ENCODE peak calls at places on chromosomes 16 and 17, in four cellular contexts. I is ovary, Z is heart right ventricle, E is Peyer's patch. G is an unnamed sample.

GRCh38 chr16:12255919-12256665 is 279.6 kb downstream of the SNX29 start:
- DNase-seq in I (no peak), E (no peak), Z (no peak), G (no peak)

GRCh38 chr17:79473111-79473835 is 137.6 kb downstream of the RBFOX3 start:
- DNase-seq in E (no peak), I (peak; percentile 52), Z (no peak), G (no peak)

GRCh38 chr17:6551909-6552768 is 4.2 kb downstream of the PITPNM3 start:
- DNase-seq in E (peak; percentile 58), I (peak; percentile 69), Z (no peak), G (peak; percentile 83)

GRCh38 chr17:63519972-63520882 is 2.9 kb upstream of the KCNH6 start:
- DNase-seq in Z (no peak), E (peak; percentile 94), I (no peak), G (peak; percentile 90)

GRCh38 chr17:62644487-62645173 is 17.2 kb downstream of the MRC2 start:
- DNase-seq in Z (no peak), E (no peak), I (peak; percentile 38), G (no peak)

GRCh38 chr17:45389354-45389753 is 43.3 kb downstream of the ARHGAP27 start:
- DNase-seq in I (no peak), Z (no peak), E (no peak), G (no peak)

GRCh38 chr16:75927824-75928223 is 201.5 kb upstream of the CPHXL start:
- DNase-seq in I (no peak), E (no peak), Z (no peak), G (no peak)

GRCh38 chr16:89369266-89369895 is 121.0 kb downstream of the ANKRD11 start:
- DNase-seq in I (no peak), Z (no peak), E (no peak), G (no peak)

GRCh38 chr16:29743475-29743826 is 2.3 kb downstream of the C16orf54 start:
- DNase-seq in Z (no peak), I (no peak), E (no peak), G (no peak)

GRCh38 chr17:6435968-6436367 is 1.0 kb upstream of the AIPL1 start:
- DNase-seq in Z (peak; percentile 41), I (peak; percentile 73), E (peak; percentile 79), G (peak; percentile 69)

GRCh38 chr17:57861737-57862409 is 12.0 kb upstream of the MRPS23 start:
- DNase-seq in E (peak; percentile 75), I (peak; percentile 70), Z (peak; percentile 74), G (peak; percentile 64)

GRCh38 chr16:50244504-50245416 is 21.6 kb upstream of the ADCY7 start:
- DNase-seq in I (peak; percentile 87), Z (no peak), E (no peak), G (no peak)

GRCh38 chr16:60166-60565 is 6.5 kb downstream of the SNRNP25 start:
- DNase-seq in Z (no peak), I (no peak), E (no peak), G (no peak)

GRCh38 chr17:205176-205538 is 23.7 kb upstream of the DOC2B start:
- DNase-seq in Z (no peak), I (no peak), E (no peak), G (no peak)

GRCh38 chr16:3377917-3378316 is 22.2 kb downstream of the OR2C1 start:
- DNase-seq in E (no peak), I (no peak), Z (no peak), G (no peak)

GRCh38 chr16:3388325-3388724 is 12.5 kb downstream of the ZSCAN32 start:
- DNase-seq in Z (no peak), E (no peak), I (no peak), G (no peak)

GRCh38 chr16:3383045-3383448 is 17.8 kb downstream of the ZSCAN32 start:
- DNase-seq in Z (no peak), E (no peak), I (no peak), G (no peak)
- H3K9me3 ChIP-seq in Z (peaks cover 36% of the 10 kb centered on the region), E (peaks cover 25% of the 10 kb centered on the region), I (peaks cover 57% of the 10 kb centered on the region), G (peaks cover 91% of the 10 kb centered on the region)

GRCh38 chr16:35750157-35750689 is 2290.8 kb downstream of the TP53TG3F start:
- DNase-seq in Z (no peak), I (no peak), E (no peak), G (peak; percentile 15)
- H3K9me3 ChIP-seq in Z (no peaks in the 10 kb centered on the region), I (peaks cover 4% of the 10 kb centered on the region), E (no peaks in the 10 kb centered on the region), G (peaks cover 97% of the 10 kb centered on the region)

GRCh38 chr16:31674686-31675085 is 147.0 kb downstream of the AHSP start:
- DNase-seq in I (no peak), E (no peak), Z (no peak), G (no peak)
- H3K9me3 ChIP-seq in I (no peaks in the 10 kb centered on the region), E (no peaks in the 10 kb centered on the region), Z (no peaks in the 10 kb centered on the region), G (peaks cover 5% of the 10 kb centered on the region)

GRCh38 chr17:66300956-66301355 is 1.5 kb upstream of the PRKCA start:
- DNase-seq in I (no peak), E (no peak), Z (no peak), G (no peak)

GRCh38 chr17:66301418-66301863 is 972 bp upstream of the PRKCA start:
- DNase-seq in Z (no peak), E (no peak), I (no peak), G (no peak)

GRCh38 chr17:66302761-66303626 is 581 bp downstream of the PRKCA start:
- DNase-seq in Z (peak; percentile 59), E (peak; percentile 73), I (peak; percentile 65), G (peak; percentile 77)

GRCh38 chr17:66301864-66302741 is at the start of gene PRKCA:
- DNase-seq in Z (peak; percentile 81), I (peak; percentile 89), E (peak; percentile 85), G (peak; percentile 89)

DNA sequence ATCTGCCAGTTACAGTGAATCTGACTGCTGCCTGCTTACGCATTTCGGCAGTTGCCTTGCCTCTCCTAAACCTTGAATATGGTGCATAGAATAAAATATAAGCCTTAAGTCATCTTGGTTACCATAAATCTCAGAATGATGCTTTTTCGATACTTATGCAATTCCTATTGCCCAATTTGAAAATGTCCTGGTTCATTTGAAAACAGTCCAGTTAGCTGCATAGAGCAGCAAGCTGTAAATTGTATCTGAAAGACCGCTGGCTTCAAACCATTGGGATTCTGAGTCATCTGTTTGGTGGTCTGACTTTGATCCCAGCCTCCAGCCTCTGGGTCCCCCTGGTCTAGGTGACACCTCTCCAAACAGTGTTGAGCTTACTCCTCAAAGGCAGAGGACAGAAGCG is 2.7 kb upstream of the PRKCA start:
- DNase-seq in I (no peak), Z (no peak), E (no peak), G (no peak)
- H3K9me3 ChIP-seq in I (no peaks in the 10 kb centered on the region), Z (no peaks in the 10 kb centered on the region), E (no peaks in the 10 kb centered on the region), G (no peaks in the 10 kb centered on the region)

DNA sequence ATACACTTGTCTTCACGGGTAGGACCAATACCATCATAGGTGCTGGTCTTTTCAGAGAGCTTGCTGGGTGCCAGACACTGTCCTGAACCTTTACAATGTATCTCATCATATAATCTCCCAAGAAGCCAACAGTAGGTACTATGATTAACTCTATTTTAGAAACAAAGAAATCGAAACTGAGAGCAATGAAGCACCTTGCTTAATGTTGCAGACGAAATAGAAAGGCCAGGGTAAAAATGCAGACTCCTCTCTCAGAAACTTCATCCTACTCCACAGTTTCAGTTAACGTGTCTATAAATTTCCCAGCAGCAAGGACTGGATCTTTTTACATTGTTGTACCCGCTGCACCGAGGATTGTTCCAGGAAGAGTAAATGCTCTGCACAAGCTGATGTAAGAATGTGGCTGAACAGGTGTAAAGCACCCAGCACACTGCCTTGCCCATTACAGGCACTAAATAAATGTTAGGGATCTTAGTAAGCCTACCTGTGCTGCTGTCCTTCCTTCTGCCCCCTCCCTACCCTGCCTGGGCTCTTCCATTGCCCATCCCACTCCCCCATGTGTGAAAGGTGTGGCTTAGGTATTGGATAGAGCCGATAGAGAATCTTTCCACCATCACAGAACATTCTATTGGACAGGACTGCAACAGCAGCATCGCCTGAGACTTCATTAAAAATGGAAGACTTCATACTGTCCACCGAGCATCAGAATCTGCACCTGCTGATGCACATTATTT is 476.7 kb downstream of the SOX9 start:
- DNase-seq in I (no peak), Z (no peak), E (no peak), G (no peak)
- H3K9me3 ChIP-seq in I (no peaks in the 10 kb centered on the region), Z (no peaks in the 10 kb centered on the region), E (no peaks in the 10 kb centered on the region), G (no peaks in the 10 kb centered on the region)

DNA sequence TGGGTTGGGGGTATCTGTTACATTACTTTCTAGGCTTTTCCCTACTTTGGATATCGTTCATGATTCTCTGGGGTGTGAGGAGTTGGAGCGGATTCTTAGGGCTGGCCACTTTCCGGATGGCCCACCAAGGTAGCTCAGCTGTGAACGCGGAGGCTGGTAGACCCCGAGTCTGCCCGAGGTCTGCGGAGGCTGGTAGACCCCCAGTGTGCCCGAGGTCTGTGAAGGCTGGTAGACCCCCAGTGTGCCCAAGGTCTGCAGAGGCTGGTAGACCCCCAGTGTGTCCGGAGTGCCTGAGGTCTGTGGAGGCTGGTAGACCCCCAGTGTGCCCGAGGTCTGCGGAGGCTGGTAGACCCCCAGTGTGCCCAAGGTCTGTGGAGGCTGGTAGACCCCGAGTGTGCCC is 99.2 kb upstream of the ZNF469 start:
- DNase-seq in Z (no peak), I (no peak), E (no peak), G (no peak)
- H3K9me3 ChIP-seq in Z (no peaks in the 10 kb centered on the region), I (no peaks in the 10 kb centered on the region), E (no peaks in the 10 kb centered on the region), G (peaks cover 20% of the 10 kb centered on the region)

G was measured in mucosa of descending colon.